ENCODE peak calls at places on chromosomes 11 and 22, in four cellular contexts. D is PC-9; K is EL; C is stimulated activated CD8-positive, alpha-beta memory T cell treated with anti-CD3 and anti-CD28 coated beads, Interleukin-4, amount 100 ng/mL, for 24 hours. Y is an unnamed sample.

GRCh38 chr11:942853-943252 is 17.2 kb downstream of the AP2A2 start:
- DNase-seq in D (no peak), K (peak), C (no peak), Y (no peak)

GRCh38 chr22:43883012-43883661 is 8.7 kb downstream of the PNPLA5 start:
- DNase-seq in D (peak), K (peak), C (no peak), Y (peak)

GRCh38 chr11:129202646-129203045 is 10.5 kb upstream of the ARHGAP32 start:
- DNase-seq in D (no peak), K (no peak), C (no peak), Y (no peak)

GRCh38 chr11:43747130-43747802 is 66.7 kb downstream of the HSD17B12 start:
- DNase-seq in D (no peak), K (no peak), C (no peak), Y (no peak)

GRCh38 chr11:17366491-17366890 is 14.9 kb downstream of the NCR3LG1 start:
- DNase-seq in D (no peak), K (no peak), C (no peak), Y (no peak)

GRCh38 chr11:69928124-69928523 is 108.9 kb upstream of the FGF3 start:
- DNase-seq in D (no peak), K (no peak), C (no peak), Y (no peak)

GRCh38 chr11:4926607-4927006 is 2.5 kb upstream of the OR51G1 start:
- DNase-seq in D (no peak), K (no peak), C (no peak), Y (no peak)

GRCh38 chr11:117831661-117832415 is 7.3 kb upstream of the FXYD2 start:
- DNase-seq in D (no peak), K (no peak), C (no peak), Y (no peak)

GRCh38 chr11:70675697-70676374 is 277.5 kb downstream of the CTTN start:
- DNase-seq in D (no peak), K (no peak), C (no peak), Y (no peak)

GRCh38 chr22:47333625-47334024 is 571.2 kb downstream of the TBC1D22A start:
- DNase-seq in D (no peak), K (peak), C (no peak), Y (peak)

GRCh38 chr11:111735262-111736116 is 30.7 kb downstream of the PPP2R1B start:
- DNase-seq in D (peak), K (peak), C (no peak), Y (peak)

GRCh38 chr11:6055569-6055968 is 25.0 kb upstream of the OR56A1 start:
- DNase-seq in D (no peak), K (no peak), C (no peak), Y (no peak)

GRCh38 chr11:113242767-113243397 is 71.5 kb upstream of the TTC12 start:
- DNase-seq in D (no peak), K (peak), C (no peak), Y (no peak)

GRCh38 chr22:27747396-27748256 is 53.9 kb downstream of the MN1 start:
- DNase-seq in D (no peak), K (no peak), C (no peak), Y (no peak)

Y was measured in epithelial cell of prostate.